ENCODE peak calls at places on chromosomes 1 and 21, in seven cellular contexts. B is HuH-7.5; F is progenitor cell of endocrine pancreas; G is activated CD8-positive, alpha-beta memory T cell treated with anti-CD3 and anti-CD28 coated beads, Interleukin-2, amount 50 U/mL, for 48 hours; C is glutamatergic neuron; U is A549; D is activated CD4-positive, alpha-beta T cell treated with anti-CD3 and anti-CD28 coated beads, Interleukin-2, amount 50 U/mL, for 1 hour. M is an unnamed sample.

GRCh38 chr21:33367309-33367973 is 35.8 kb upstream of the IFNGR2 start:
- DNase-seq in G (no peak), C (no peak), B (no peak), D (no peak), F (no peak), U (no peak), M (no peak)

GRCh38 chr1:42173961-42174715 is 9.6 kb upstream of the GUCA2A start:
- DNase-seq in B (no peak), F (no peak), C (no peak), G (no peak), D (no peak), U (no peak), M (no peak)

GRCh38 chr1:84851839-84852238 is 41.2 kb downstream of the LPAR3 start:
- DNase-seq in D (no peak), G (no peak), C (no peak), F (no peak), U (peak; percentile 22), B (no peak), M (no peak)

GRCh38 chr21:44011123-44011773 is 861 bp upstream of the TRAPPC10 start:
- DNase-seq in D (no peak), F (no peak), B (no peak), U (no peak), C (no peak), G (no peak), M (no peak)

GRCh38 chr1:154157520-154158306 is 2.8 kb upstream of the NUP210L start:
- DNase-seq in U (peak; percentile 32), D (peak; percentile 58), F (no peak), G (peak; percentile 73), C (no peak), B (no peak), M (no peak)

GRCh38 chr1:54965624-54966340 is 14.6 kb upstream of the TMEM61 start:
- DNase-seq in U (no peak), D (no peak), B (no peak), F (no peak), C (no peak), G (peak; percentile 44), M (peak; percentile 12)

GRCh38 chr1:160874935-160875334 is 10.0 kb downstream of the ITLN1 start:
- DNase-seq in C (no peak), D (no peak), B (no peak), U (peak; percentile 17), F (no peak), G (no peak), M (no peak)

GRCh38 chr1:198128528-198128927 is 28.3 kb upstream of the NEK7 start:
- DNase-seq in U (no peak), G (no peak), F (no peak), B (no peak), D (no peak), C (no peak), M (no peak)

GRCh38 chr1:45018599-45019230 is 6.7 kb downstream of the UROD start:
- DNase-seq in D (peak; percentile 58), B (no peak), C (peak; percentile 75), F (peak; percentile 36), G (peak; percentile 75), U (peak; percentile 62), M (peak; percentile 62)

GRCh38 chr1:9494936-9495758 is 44.1 kb upstream of the SLC25A33 start:
- DNase-seq in G (peak; percentile 91), D (peak; percentile 58), B (peak; percentile 34), C (peak; percentile 79), F (peak; percentile 58), U (peak; percentile 60), M (peak; percentile 86)

GRCh38 chr1:30879940-30880339 is 28.6 kb downstream of the SDC3 start:
- DNase-seq in F (no peak), U (no peak), C (peak; percentile 40), G (no peak), D (no peak), B (no peak), M (no peak)

GRCh38 chr1:68449901-68450300 is at the start of gene RPE65:
- DNase-seq in C (no peak), F (no peak), G (no peak), B (no peak), D (no peak), U (no peak), M (no peak)

GRCh38 chr1:42017259-42017658 is 98.5 kb upstream of the HIVEP3 start:
- DNase-seq in D (no peak), F (no peak), U (no peak), B (no peak), C (no peak), G (no peak), M (no peak)

GRCh38 chr1:51236548-51237312 is 657 bp downstream of the RNF11 start:
- DNase-seq in C (peak; percentile 43), U (no peak), B (no peak), F (peak; percentile 23), G (peak; percentile 78), D (peak; percentile 34), M (peak; percentile 42)

GRCh38 chr1:41842282-41842681 is 76.4 kb downstream of the HIVEP3 start:
- DNase-seq in F (no peak), C (no peak), U (no peak), B (no peak), D (no peak), G (no peak), M (peak; percentile 16)

GRCh38 chr1:225981714-225982113 is 17.4 kb downstream of the SDE2 start:
- DNase-seq in C (no peak), F (no peak), G (no peak), U (peak; percentile 33), D (no peak), B (no peak), M (no peak)

GRCh38 chr1:30763654-30764248 is 6.2 kb upstream of the LAPTM5 start:
- DNase-seq in B (no peak), C (no peak), G (no peak), U (no peak), F (no peak), D (no peak), M (no peak)

GRCh38 chr1:109248444-109248796 is 919 bp upstream of the CELSR2 start:
- DNase-seq in B (no peak), F (no peak), D (no peak), U (no peak), G (no peak), C (no peak), M (no peak)